ENCODE peak calls at places on chromosomes 13 and 19, in five cellular contexts. D is upper lobe of right lung, G is omental fat pad, E is neural crest cell, B is AG04449. V is an unnamed sample.

GRCh38 chr13:30792257-30793000 is 57.1 kb downstream of the ALOX5AP start:
- DNase-seq in E (no peak), B (peak), D (peak), G (no peak), V (no peak)

GRCh38 chr13:108278466-108278865 is 8.9 kb downstream of the TNFSF13B start:
- DNase-seq in B (no peak), D (no peak), E (no peak), G (no peak), V (no peak)

GRCh38 chr13:44417446-44417845 is 43.8 kb downstream of the SERP2 start:
- DNase-seq in G (no peak), B (no peak), E (no peak), D (no peak), V (no peak)

GRCh38 chr13:109100705-109101104 is 471.3 kb downstream of the MYO16 start:
- DNase-seq in E (no peak), B (no peak), D (no peak), G (no peak), V (no peak)

GRCh38 chr13:103277959-103278673 is 211.9 kb upstream of the SLC10A2 start:
- DNase-seq in G (no peak), E (no peak), D (no peak), B (no peak), V (no peak)

GRCh38 chr19:2224754-2225349 is 11.3 kb downstream of the PLEKHJ1 start:
- DNase-seq in E (no peak), B (no peak), G (no peak), D (no peak), V (no peak)

GRCh38 chr19:29967623-29968022 is 25.6 kb downstream of the URI1 start:
- DNase-seq in D (no peak), G (no peak), B (no peak), E (no peak), V (no peak)

GRCh38 chr19:38842439-38843174 is 7.2 kb downstream of the HNRNPL start:
- DNase-seq in D (no peak), B (no peak), G (no peak), E (no peak), V (no peak)

GRCh38 chr19:35797663-35798062 is 15.0 kb downstream of the PRODH2 start:
- DNase-seq in D (peak), E (no peak), G (no peak), B (no peak), V (no peak)

GRCh38 chr19:15266683-15267082 is 34.4 kb upstream of the EPHX3 start:
- DNase-seq in D (no peak), B (no peak), E (no peak), G (no peak), V (no peak)

GRCh38 chr13:28658796-28659610 is at the start of gene POMP:
- DNase-seq in D (peak), G (peak), B (peak), E (peak), V (peak)

GRCh38 chr13:28117689-28118377 is 17.5 kb upstream of the FLT3 start:
- DNase-seq in D (no peak), E (no peak), G (no peak), B (no peak), V (no peak)

GRCh38 chr13:73984949-73985691 is 149.1 kb downstream of the KLF12 start:
- DNase-seq in B (no peak), D (peak), G (no peak), E (no peak), V (no peak)

GRCh38 chr13:36029171-36029570 is 102.0 kb downstream of the DCLK1 start:
- DNase-seq in E (no peak), B (no peak), G (no peak), D (no peak), V (no peak)

GRCh38 chr19:40433391-40434216 is 7.8 kb upstream of the SERTAD1 start:
- DNase-seq in D (peak), E (peak), G (no peak), B (peak), V (peak)

GRCh38 chr13:22748866-22749586 is 431.8 kb upstream of the SGCG start:
- DNase-seq in E (no peak), D (no peak), B (no peak), G (no peak), V (no peak)

GRCh38 chr19:11423804-11424318 is 4.7 kb upstream of the RGL3 start:
- DNase-seq in E (no peak), G (no peak), D (no peak), B (no peak), V (no peak)

GRCh38 chr19:1251503-1252220 is 3.3 kb downstream of the MIDN start:
- DNase-seq in G (no peak), D (peak), B (no peak), E (no peak), V (no peak)

GRCh38 chr13:24076124-24076523 is 84.4 kb upstream of the SPATA13 start:
- DNase-seq in B (no peak), G (no peak), E (no peak), D (no peak), V (no peak)

GRCh38 chr19:11159598-11160001 is 4.0 kb upstream of the SPC24 start:
- DNase-seq in E (no peak), B (no peak), G (no peak), D (no peak), V (no peak)

GRCh38 chr13:95697052-95697680 is 20.2 kb downstream of the DNAJC3 start:
- DNase-seq in G (no peak), E (no peak), D (no peak), B (no peak), V (no peak)

DNA sequence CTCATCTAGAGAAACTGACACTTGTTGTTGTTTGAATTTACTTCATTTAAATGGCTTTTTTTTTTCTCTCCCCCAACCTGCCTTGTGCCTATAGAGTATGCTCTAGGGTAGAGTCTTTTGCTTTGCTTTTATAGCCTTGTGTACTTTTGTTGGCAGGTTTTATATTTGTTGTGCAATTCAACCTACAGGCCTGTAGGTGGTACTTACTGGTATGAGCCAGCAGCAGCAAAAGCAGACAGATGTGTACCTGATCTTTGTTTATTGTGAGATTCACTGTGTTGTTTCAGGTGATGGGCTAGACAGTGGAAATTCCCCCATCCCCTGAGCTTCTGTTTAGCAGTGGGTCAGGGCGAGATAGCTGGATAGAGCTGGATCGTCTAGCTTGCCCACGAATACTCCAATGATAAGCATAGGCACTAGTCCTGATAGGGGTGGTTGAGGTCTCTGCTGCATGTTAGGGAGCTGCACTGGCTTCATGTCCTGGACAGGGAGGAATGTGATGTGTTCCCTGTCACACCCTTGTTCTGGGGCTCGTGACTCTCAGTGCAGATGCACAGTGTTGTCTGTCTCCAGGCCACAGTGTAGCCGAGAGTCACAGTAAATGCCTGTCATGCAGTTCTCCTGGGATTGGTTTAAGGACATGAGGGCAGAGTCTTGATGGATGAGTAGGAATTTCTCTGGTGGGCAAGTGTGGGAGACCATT is 21.3 kb downstream of the DNAJC3 start:
- DNase-seq in B (no peak), G (no peak), E (no peak), D (no peak), V (no peak)
- TF ChIP-seq CTCF in B (no peak), G (no peak), E (peak), D (no peak), V (peak)

DNA sequence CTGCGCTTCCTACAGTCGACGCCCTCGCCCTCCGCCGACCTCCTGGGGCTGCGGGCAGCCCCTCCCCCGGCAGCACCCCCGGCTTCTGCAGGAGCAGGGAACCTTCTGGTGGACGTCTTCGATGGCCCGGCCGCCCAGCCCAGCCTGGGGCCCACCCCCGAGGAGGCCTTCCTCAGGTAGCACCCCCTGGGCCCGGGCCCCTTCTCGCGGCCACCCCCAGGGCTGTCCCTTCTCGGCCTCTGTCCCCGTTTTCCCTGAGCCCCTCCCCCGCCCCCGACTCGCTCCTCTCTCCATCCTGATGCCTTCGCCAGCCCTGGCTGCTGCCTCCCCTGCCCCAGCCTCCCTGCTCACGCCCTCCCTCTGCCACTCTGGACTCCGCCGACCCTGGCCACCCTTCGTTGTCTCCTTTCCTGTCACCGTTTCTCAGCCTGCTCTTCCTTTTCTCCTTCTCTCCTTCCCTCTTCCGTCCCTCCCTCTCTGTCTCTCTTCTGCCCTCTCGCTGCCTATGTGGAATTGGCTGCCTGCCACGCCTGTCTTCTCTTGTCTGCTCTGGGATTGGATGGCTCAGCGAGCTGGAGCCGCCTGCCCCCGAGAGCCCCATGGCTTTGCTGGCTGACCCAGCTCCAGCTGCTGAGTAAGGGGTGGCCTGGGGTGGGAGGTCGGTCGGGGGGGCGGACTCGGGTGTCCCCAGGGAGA is 11.0 kb downstream of the FUZ start:
- DNase-seq in D (no peak), E (peak), G (peak), B (no peak), V (peak)
- TF ChIP-seq CTCF in D (no peak), E (no peak), G (no peak), B (peak), V (no peak)

GRCh38 chr19:41959056-41960053 is at the start of gene RABAC1:
- DNase-seq in G (peak), D (peak), B (peak), E (peak), V (peak)

GRCh38 chr19:41957838-41958366 is 1.2 kb downstream of the RABAC1 start:
- DNase-seq in B (peak), E (peak), D (peak), G (no peak), V (no peak)

GRCh38 chr19:41956621-41957020 is 2.5 kb downstream of the RABAC1 start:
- DNase-seq in B (no peak), D (no peak), G (no peak), E (no peak), V (no peak)

GRCh38 chr19:41957161-41957837 is 1.8 kb downstream of the RABAC1 start:
- DNase-seq in G (no peak), D (no peak), B (no peak), E (no peak), V (no peak)

GRCh38 chr19:41958367-41959055 is 610 bp downstream of the RABAC1 start:
- DNase-seq in D (peak), G (peak), E (peak), B (no peak), V (peak)
- TF ChIP-seq CTCF in D (no peak), G (no peak), E (no peak), B (no peak), V (no peak)

GRCh38 chr13:20492641-20493040 is 33.0 kb downstream of the CRYL1 start:
- DNase-seq in D (no peak), E (peak), B (no peak), G (no peak), V (no peak)
- TF ChIP-seq CTCF in D (peak), E (peak), B (no peak), G (no peak), V (no peak)

DNA sequence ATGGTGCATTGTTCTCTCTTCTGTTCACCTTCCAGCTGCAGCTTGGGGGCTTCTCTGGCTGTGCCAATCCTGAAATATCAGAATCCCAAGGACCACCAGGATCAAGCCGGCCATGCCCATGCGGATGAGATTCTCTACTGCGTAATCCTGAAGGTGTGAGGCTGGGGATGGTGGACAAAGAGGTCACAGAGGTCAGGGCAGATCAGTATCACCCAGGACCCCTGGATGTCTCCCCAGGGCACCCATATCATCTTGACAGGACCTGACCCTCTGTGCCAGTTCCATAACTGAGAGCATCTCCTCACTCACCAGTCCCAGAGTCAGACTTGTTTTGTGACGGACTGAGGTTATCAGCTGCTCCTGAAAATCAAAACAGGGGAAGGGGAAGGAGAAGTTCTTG is 5.6 kb downstream of the LILRA5 start:
- DNase-seq in B (no peak), D (no peak), G (no peak), E (no peak), V (no peak)
- TF ChIP-seq CTCF in B (no peak), D (no peak), G (no peak), E (no peak), V (no peak)

GRCh38 chr19:5094768-5095567 is 126.1 kb downstream of the KDM4B start:
- DNase-seq in D (no peak), E (no peak), B (no peak), G (no peak), V (no peak)
- TF ChIP-seq CTCF in D (no peak), E (no peak), B (no peak), G (no peak), V (no peak)

DNA sequence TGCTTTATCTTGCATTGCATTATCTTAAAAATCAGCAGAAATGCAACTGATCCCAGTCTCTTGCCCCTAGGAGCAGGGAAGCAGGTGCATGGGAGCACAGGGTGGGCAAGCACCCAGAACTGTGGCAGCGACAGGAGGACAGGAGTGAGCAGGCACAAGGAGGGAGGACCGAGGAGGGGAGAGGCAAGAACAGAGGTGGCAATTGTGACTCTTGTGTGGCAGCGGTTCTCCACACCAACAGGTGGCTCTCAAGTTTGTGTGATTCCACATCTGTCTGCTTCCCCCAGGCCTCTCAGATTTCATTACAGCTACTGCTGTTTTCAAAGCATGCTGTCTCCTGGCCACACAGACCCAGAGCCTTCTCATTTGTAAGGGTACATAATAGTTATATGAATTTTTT is 108.6 kb downstream of the STK24 start:
- DNase-seq in G (no peak), D (no peak), E (no peak), B (no peak), V (no peak)
- TF ChIP-seq CTCF in G (no peak), D (no peak), E (no peak), B (no peak), V (no peak)